ENCODE peak calls at places on chromosome 17, in five cellular contexts. G, S, P, A and C are unnamed samples.

GRCh38 chr17:32803544-32803943 is 73.4 kb downstream of the MYO1D start:
- DNase-seq in G (no peak), S (no peak), P (no peak), A (no peak), C (no peak)

GRCh38 chr17:77382356-77382911 is 241.7 kb downstream of the SEC14L1 start:
- DNase-seq in G (peak), S (no peak), P (peak), A (no peak), C (no peak)

GRCh38 chr17:76710863-76711611 is at the start of gene MXRA7:
- DNase-seq in G (peak), S (peak), P (no peak), A (peak), C (no peak)

GRCh38 chr17:79777844-79778503 is at the start of gene CBX2:
- DNase-seq in G (peak), S (peak), P (peak), A (peak), C (no peak)

GRCh38 chr17:49987681-49988441 is 7.2 kb downstream of the DLX3 start:
- DNase-seq in G (no peak), S (no peak), P (no peak), A (no peak), C (no peak)

GRCh38 chr17:1074886-1075665 is 78.1 kb downstream of the TIMM22 start:
- DNase-seq in G (no peak), S (peak), P (no peak), A (no peak), C (no peak)

GRCh38 chr17:37711113-37711512 is 33.7 kb downstream of the HNF1B start:
- DNase-seq in G (no peak), S (no peak), P (no peak), A (no peak), C (no peak)

GRCh38 chr17:11418367-11418766 is 177.4 kb downstream of the SHISA6 start:
- DNase-seq in G (no peak), S (no peak), P (no peak), A (no peak), C (no peak)

GRCh38 chr17:41799366-41799765 is 12.4 kb downstream of the P3H4 start:
- DNase-seq in G (no peak), S (no peak), P (no peak), A (no peak), C (no peak)

GRCh38 chr17:8683355-8683754 is 52.8 kb upstream of the MYH10 start:
- DNase-seq in G (no peak), S (no peak), P (no peak), A (no peak), C (no peak)

GRCh38 chr17:8679136-8679535 is 48.6 kb upstream of the MYH10 start:
- DNase-seq in G (no peak), S (no peak), P (no peak), A (no peak), C (no peak)

GRCh38 chr17:8680850-8681174 is 50.3 kb upstream of the MYH10 start:
- DNase-seq in G (no peak), S (no peak), P (no peak), A (no peak), C (no peak)

GRCh38 chr17:8680402-8680801 is 49.9 kb upstream of the MYH10 start:
- DNase-seq in G (no peak), S (no peak), P (no peak), A (no peak), C (no peak)

GRCh38 chr17:8681175-8681949 is 50.8 kb upstream of the MYH10 start:
- DNase-seq in G (no peak), S (no peak), P (no peak), A (no peak), C (no peak)
- H3K4me3 ChIP-seq in G (no peak), S (peak), P (no peak), A (no peak), C (peak)

DNA sequence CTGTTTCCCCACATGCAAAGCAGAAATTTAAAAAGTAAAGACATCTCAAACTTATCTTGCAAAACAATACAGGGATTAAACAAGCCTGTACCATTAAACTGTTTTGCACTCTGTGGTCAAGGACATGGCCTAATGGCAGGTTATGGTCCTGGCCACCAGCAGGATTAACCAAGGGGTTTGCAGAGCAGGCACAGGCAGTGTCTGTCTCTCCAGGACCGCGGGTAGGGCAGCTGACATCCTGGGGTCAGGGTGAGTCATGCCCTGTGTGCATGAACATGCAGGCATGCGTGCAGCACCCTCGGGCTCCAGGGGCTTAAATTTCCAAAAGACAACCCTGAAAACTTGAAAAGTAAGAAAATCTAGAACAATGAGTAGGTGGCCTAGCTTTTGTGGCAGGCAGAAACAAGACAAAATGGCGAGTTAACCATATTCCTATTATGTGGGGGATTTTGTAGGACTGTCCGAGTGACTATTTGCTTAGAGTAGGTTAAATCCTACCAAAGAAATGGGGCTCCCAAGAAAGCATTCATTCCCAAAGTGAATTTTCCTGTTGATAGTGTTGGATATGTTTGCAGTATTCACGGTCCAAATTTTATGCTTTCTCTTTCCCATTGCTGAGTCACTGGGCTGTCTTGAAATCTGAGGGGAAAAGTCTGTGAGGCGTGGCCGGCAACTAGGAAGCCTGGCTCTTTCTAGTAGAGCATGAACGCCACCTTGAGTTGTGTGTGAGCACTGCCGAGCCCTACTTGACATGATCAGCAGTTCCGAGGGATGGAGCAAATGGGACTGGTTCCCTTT is 158.4 kb upstream of the FAM20A start:
- DNase-seq in G (peak), S (peak), P (no peak), A (peak), C (peak)
- H3K4me3 ChIP-seq in G (no peak), S (peak), P (no peak), A (peak), C (peak)

GRCh38 chr17:81517339-81518112 is 4.9 kb upstream of the ACTG1 start:
- DNase-seq in G (no peak), S (peak), P (no peak), A (peak), C (no peak)
- H3K4me3 ChIP-seq in G (no peak), S (peak), P (no peak), A (no peak), C (peak)

GRCh38 chr17:2776589-2777241 is 19.5 kb upstream of the RAP1GAP2 start:
- DNase-seq in G (no peak), S (no peak), P (no peak), A (peak), C (no peak)
- H3K4me3 ChIP-seq in G (peak), S (peak), P (no peak), A (peak), C (no peak)

DNA sequence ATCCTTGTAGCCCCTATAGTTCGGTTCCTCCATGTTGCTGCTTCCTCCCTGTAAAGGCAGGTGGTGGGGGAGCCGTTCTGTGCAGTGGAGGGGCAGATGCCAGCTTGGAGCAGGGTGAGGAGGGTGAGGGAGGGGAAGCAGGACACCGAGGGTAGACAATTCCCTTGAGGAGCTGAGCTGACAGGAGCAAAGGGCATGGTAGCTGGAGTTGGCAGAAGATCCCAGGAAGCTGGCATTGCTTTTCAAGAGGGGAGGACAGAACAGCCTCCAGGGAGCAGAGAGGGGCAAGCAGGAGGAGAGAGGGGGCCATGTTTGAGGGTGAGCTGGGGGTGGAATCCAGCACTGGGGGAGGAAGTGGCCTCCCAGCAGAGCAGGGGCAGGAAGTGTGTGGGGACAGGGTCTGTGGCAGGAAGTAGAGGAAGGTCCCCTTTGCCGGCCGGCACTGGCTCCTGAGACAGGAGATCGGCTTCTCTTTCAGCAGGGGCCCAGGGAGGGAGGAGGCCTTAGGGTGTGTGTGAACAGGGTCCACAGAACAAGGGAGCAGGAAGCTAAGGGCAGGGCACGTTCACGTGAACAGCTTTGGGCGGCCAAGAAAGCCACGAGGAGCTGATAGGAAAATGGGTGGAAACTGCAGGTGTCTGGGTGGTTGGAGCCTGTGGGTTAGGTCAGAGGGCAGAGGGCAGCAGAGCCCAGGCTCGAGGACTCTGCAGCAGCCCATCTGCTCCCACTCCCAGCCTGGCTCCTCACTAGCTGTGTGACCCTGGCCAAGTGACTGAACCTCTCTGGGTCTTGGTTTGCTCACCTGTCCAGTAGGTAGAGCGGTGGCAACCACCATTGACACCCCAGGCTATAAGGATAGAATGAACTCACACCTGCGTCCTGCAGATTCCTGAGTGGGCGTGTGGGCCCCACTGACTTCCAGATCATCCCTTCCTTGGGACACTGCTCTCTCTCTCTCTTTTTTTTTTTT is 17.5 kb upstream of the SPNS2 start:
- DNase-seq in G (peak), S (no peak), P (peak), A (peak), C (no peak)
- H3K4me3 ChIP-seq in G (peak), S (no peak), P (peak), A (no peak), C (no peak)

GRCh38 chr17:58318627-58319180 is 9.9 kb downstream of the TSPOAP1 start:
- DNase-seq in G (no peak), S (no peak), P (no peak), A (no peak), C (no peak)
- H3K4me3 ChIP-seq in G (no peak), S (no peak), P (no peak), A (no peak), C (no peak)

DNA sequence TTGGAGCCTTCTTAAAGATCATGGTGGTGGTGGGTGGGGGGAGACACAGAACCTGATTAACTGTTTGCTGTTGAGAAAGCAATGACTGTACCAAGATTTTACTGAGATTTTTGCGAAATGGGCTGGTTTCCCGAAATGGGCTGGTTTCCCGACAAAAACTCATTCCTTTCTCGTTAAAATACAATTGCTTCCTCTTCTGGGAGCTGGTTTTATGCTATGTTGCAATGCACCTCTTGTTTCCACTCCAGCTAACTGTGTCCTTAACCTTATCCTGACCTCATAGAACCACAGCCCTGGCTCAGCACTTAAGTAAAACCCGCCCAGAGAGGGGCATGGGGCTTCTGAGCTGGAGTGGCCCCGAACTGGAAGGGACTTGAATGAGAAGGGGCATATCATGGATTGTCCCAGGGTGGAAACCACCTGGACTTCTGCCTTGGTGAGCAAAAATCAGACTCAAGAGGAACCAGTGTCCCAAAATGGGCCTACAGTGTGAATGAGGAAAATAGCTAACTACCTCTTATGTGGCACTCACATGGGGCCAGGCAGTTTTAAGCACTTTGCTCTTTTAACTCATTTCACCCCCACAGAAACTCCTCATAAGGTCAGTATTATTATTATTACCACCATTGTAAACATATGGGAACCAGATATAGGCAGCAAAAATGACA is 20.8 kb downstream of the FAM20A start:
- DNase-seq in G (no peak), S (peak), P (no peak), A (no peak), C (no peak)
- H3K4me3 ChIP-seq in G (no peak), S (no peak), P (no peak), A (no peak), C (no peak)